ENCODE peak calls at places on chromosomes 7 and 10, in seven cellular contexts. O is heart left ventricle; H is colonic mucosa; F is spleen; M is effector memory CD4-positive, alpha-beta T cell; C is transverse colon; G is right lobe of liver. T is an unnamed sample.

GRCh38 chr7:5586279-5586962 is 162.8 kb upstream of the TNRC18 start:
- DNase-seq in M (no peak), C (no peak), H (no peak), F (no peak), O (no peak), G (no peak), T (no peak)

GRCh38 chr7:1235501-1236131 is 2.9 kb downstream of the UNCX start:
- DNase-seq in C (no peak), M (no peak), G (no peak), O (no peak), H (no peak), F (peak; percentile 68), T (no peak)

GRCh38 chr7:97015787-97016391 is 8.7 kb downstream of the DLX5 start:
- DNase-seq in F (no peak), M (no peak), H (no peak), G (no peak), O (no peak), C (no peak), T (no peak)

GRCh38 chr10:29104661-29105369 is 184.1 kb upstream of the LYZL1 start:
- DNase-seq in H (peak; percentile 57), C (peak; percentile 23), M (no peak), G (peak; percentile 67), O (no peak), F (no peak), T (no peak)

GRCh38 chr10:91077549-91078017 is 142.9 kb upstream of the PCGF5 start:
- DNase-seq in H (peak; percentile 83), M (no peak), F (peak; percentile 77), O (peak; percentile 83), G (peak; percentile 74), C (peak; percentile 83), T (no peak)

GRCh38 chr7:76296743-76297740 is 5.4 kb upstream of the HSPB1 start:
- DNase-seq in H (peak; percentile 93), C (peak; percentile 90), O (no peak), M (no peak), G (peak; percentile 71), F (no peak), T (no peak)

GRCh38 chr7:150450491-150450992 is at the start of gene GIMAP8:
- DNase-seq in O (peak; percentile 82), M (peak; percentile 24), G (peak; percentile 78), H (peak; percentile 34), C (peak; percentile 48), F (peak; percentile 92), T (peak; percentile 70)

GRCh38 chr7:148264933-148265557 is 325.5 kb upstream of the C7orf33 start:
- DNase-seq in M (no peak), G (no peak), F (no peak), C (no peak), O (no peak), H (no peak), T (peak; percentile 41)

GRCh38 chr7:94374231-94374630 is 20.5 kb upstream of the COL1A2 start:
- DNase-seq in O (peak; percentile 74), H (peak; percentile 51), F (no peak), C (peak; percentile 61), G (no peak), M (no peak), T (no peak)

GRCh38 chr7:146864644-146865043 is 748.0 kb downstream of the CNTNAP2 start:
- DNase-seq in C (no peak), M (no peak), F (no peak), G (no peak), O (no peak), H (no peak), T (no peak)

GRCh38 chr7:82442492-82443043 is 1.0 kb downstream of the CACNA2D1 start:
- DNase-seq in C (no peak), F (no peak), O (peak; percentile 16), M (no peak), G (no peak), H (no peak), T (no peak)

GRCh38 chr10:103445767-103446567 is 6.2 kb downstream of the CALHM2 start:
- DNase-seq in G (no peak), C (peak; percentile 31), M (no peak), F (no peak), H (peak; percentile 40), O (peak; percentile 81), T (no peak)

GRCh38 chr10:109427421-109427820 is 495.9 kb downstream of the XPNPEP1 start:
- DNase-seq in G (no peak), M (no peak), C (no peak), O (no peak), H (no peak), F (no peak), T (no peak)

GRCh38 chr10:95906675-95907453 is 911 bp upstream of the CC2D2B start:
- DNase-seq in F (peak; percentile 76), O (peak; percentile 32), C (peak; percentile 52), H (peak; percentile 63), M (no peak), G (no peak), T (peak; percentile 34)

GRCh38 chr10:116444527-116445142 is 17.0 kb downstream of the PNLIPRP3 start:
- DNase-seq in C (no peak), G (no peak), H (peak; percentile 23), M (no peak), O (no peak), F (no peak), T (no peak)

GRCh38 chr7:832292-832967 is at the start of gene SUN1:
- DNase-seq in F (peak; percentile 68), G (peak; percentile 39), O (no peak), C (no peak), H (no peak), M (peak; percentile 30), T (peak; percentile 59)

GRCh38 chr10:79202188-79203013 is 133.6 kb downstream of the ZMIZ1 start:
- DNase-seq in F (peak; percentile 84), O (peak; percentile 56), H (no peak), M (no peak), G (no peak), C (peak; percentile 38), T (no peak)

GRCh38 chr7:32039000-32039756 is 31.0 kb downstream of the PDE1C start:
- DNase-seq in O (no peak), G (no peak), F (no peak), H (no peak), C (no peak), M (no peak), T (no peak)

DNA sequence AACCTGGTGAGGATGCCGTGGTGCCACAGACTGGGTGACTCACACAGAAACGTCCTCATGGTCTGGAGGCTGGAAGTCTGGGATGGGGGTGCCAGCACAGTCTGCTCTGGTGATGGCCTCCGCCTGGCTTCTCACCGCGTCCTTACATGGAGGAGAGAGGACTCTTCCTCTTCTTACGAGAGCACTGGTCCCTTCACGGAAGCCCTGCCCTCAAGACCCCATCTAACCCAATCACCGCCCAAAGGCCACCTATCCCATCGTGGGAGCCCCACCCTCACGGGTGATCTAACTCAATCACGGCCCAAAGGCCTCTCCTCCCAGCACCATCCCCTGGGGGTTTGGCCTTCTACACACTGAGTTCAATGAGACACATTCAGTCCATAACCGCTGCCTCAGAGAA is 137.7 kb downstream of the PTPRN2 start:
- DNase-seq in C (no peak), M (no peak), G (no peak), H (no peak), F (no peak), O (no peak), T (no peak)
- H3K9me3 ChIP-seq in C (no peaks in the 10 kb centered on the region), M (no peaks in the 10 kb centered on the region), G (no peaks in the 10 kb centered on the region), H (no peaks in the 10 kb centered on the region), F (no peaks in the 10 kb centered on the region), O (no peaks in the 10 kb centered on the region), T (peaks cover 3% of the 10 kb centered on the region)

GRCh38 chr7:92614586-92615237 is 24.5 kb upstream of the FAM133B start:
- DNase-seq in G (peak; percentile 43), H (no peak), O (no peak), F (no peak), C (no peak), M (no peak), T (no peak)

GRCh38 chr7:92612501-92612900 is 22.3 kb upstream of the FAM133B start:
- DNase-seq in M (no peak), C (no peak), G (no peak), H (no peak), O (no peak), F (no peak), T (no peak)

GRCh38 chr7:92613214-92613613 is 23.0 kb upstream of the FAM133B start:
- DNase-seq in H (no peak), F (no peak), M (no peak), C (no peak), G (no peak), O (no peak), T (no peak)

GRCh38 chr7:92613720-92614119 is 23.5 kb upstream of the FAM133B start:
- DNase-seq in G (no peak), F (no peak), H (no peak), O (no peak), M (no peak), C (no peak), T (no peak)

GRCh38 chr7:92615861-92616260 is 25.7 kb upstream of the FAM133B start:
- DNase-seq in G (no peak), C (no peak), O (no peak), H (no peak), F (no peak), M (no peak), T (no peak)
- H3K9me3 ChIP-seq in G (no peaks in the 10 kb centered on the region), C (no peaks in the 10 kb centered on the region), O (no peaks in the 10 kb centered on the region), H (no peaks in the 10 kb centered on the region), F (no peaks in the 10 kb centered on the region), M (no peaks in the 10 kb centered on the region), T (no peaks in the 10 kb centered on the region)

GRCh38 chr7:153396475-153396874 is 636.9 kb downstream of the ACTR3B start:
- DNase-seq in O (no peak), C (no peak), M (no peak), H (no peak), F (no peak), G (no peak), T (no peak)
- H3K9me3 ChIP-seq in O (peaks cover 6% of the 10 kb centered on the region), C (no peaks in the 10 kb centered on the region), M (no peaks in the 10 kb centered on the region), H (no peaks in the 10 kb centered on the region), F (no peaks in the 10 kb centered on the region), G (no peaks in the 10 kb centered on the region), T (no peaks in the 10 kb centered on the region)

GRCh38 chr10:43647576-43647975 is 1.1 kb downstream of the ZNF32 start:
- DNase-seq in H (no peak), M (no peak), F (no peak), C (no peak), O (no peak), G (no peak), T (no peak)
- H3K9me3 ChIP-seq in H (no peaks in the 10 kb centered on the region), M (peaks cover 23% of the 10 kb centered on the region), F (peaks cover 26% of the 10 kb centered on the region), C (peaks cover 33% of the 10 kb centered on the region), O (peaks cover 51% of the 10 kb centered on the region), G (peaks cover 28% of the 10 kb centered on the region), T (peaks cover 42% of the 10 kb centered on the region)

T was measured in CD4-positive, CD25-positive, alpha-beta regulatory T cell.